ENCODE peak calls at places on chromosomes 2 and 18, in ten cellular contexts. B is sigmoid colon, I is endodermal cell, R is psoas muscle, Y is pancreas, L is transverse colon, S is ovary, H is ascending aorta, X is cardiac muscle cell, T is cardiac fibroblast. C is an unnamed sample.
A peak's percentile ranks its signal among the peaks of the same experiment; 100 is the strongest.

GRCh38 chr18:58212274-58212673 is 168.2 kb downstream of the NEDD4L start:
- DNase-seq in B (no peak), I (no peak), R (no peak), Y (no peak), L (peak; percentile 38), S (no peak), H (no peak), X (no peak), T (no peak), C (no peak)

GRCh38 chr18:23972416-23972815 is 42.1 kb upstream of the TTC39C start:
- DNase-seq in B (no peak), I (no peak), R (no peak), Y (no peak), L (no peak), S (no peak), H (no peak), X (no peak), T (no peak), C (no peak)

GRCh38 chr18:77407733-77408132 is 158.1 kb downstream of the GALR1 start:
- DNase-seq in B (no peak), I (no peak), R (no peak), Y (no peak), L (no peak), S (no peak), H (no peak), X (no peak), T (no peak), C (no peak)

GRCh38 chr18:47265197-47265596 is 13.7 kb upstream of the SKOR2 start:
- DNase-seq in B (no peak), I (no peak), R (no peak), Y (no peak), L (no peak), S (no peak), H (no peak), X (peak; percentile 31), T (peak; percentile 64), C (no peak)

GRCh38 chr18:48049757-48050156 is 119.3 kb upstream of the SMAD2 start:
- DNase-seq in B (no peak), I (no peak), R (no peak), Y (no peak), L (peak; percentile 24), S (no peak), H (no peak), X (no peak), T (no peak), C (peak; percentile 65)

GRCh38 chr2:127220102-127220806 is at the start of gene CYP27C1:
- DNase-seq in B (no peak), I (peak; percentile 81), R (no peak), Y (no peak), L (no peak), S (no peak), H (no peak), X (peak; percentile 32), T (no peak), C (no peak)

GRCh38 chr2:9099341-9099751 is 95.9 kb upstream of the MBOAT2 start:
- DNase-seq in B (no peak), I (peak; percentile 36), R (no peak), Y (no peak), L (no peak), S (no peak), H (no peak), X (no peak), T (peak; percentile 62), C (no peak)

GRCh38 chr2:38440655-38441054 is 63.6 kb upstream of the ATL2 start:
- DNase-seq in B (no peak), I (peak; percentile 80), R (no peak), Y (no peak), L (no peak), S (no peak), H (no peak), X (peak; percentile 88), T (no peak), C (no peak)

DNA sequence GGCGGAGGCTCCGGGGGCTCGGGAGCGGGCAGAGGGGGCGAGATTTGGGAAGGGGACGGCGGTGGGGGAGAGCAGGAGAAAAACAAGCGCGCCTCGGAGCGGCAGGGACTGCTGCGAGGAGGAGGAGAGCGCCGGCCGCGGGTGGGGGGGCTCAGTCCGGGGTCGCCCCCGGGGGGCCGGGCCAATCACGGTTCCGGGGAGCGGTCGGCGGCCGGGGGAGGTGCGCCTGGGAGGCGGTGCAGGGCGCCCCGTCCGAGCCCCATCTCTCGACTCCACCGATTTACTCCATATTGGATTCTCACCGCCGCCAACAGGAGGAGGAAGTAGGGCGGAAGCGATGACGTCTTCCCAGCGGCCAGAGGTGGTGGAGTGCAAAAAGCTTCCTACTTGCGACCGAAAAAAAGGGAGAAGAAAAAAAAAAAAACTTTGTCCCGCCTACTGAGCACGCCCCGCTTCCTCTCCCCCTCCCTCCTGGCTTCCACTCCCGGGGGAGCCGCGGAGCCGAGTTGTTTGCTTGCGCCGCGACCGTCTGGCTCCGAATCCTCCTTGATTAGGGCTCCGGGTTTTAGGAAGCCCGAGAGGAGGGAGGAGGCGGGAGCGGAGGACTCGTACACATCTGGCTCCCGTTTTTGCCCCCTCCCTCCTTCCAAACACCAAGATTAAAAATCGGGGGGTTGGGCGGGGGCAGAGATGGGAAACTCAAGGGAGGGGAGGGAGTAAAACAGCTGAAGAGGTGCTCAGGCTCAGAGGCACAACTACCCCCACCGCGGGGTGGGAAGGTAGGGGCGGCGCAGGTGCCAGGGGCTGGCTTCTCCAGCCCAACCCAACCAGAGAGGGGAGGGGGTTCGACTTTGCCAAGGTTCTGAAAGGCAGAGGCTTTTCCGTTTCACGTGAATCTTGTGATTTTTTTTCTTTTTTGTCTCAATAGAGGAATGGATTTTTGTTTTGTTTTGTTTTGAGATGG is at the start of gene SPRED2:
- DNase-seq in B (peak; percentile 98), I (peak; percentile 96), R (peak; percentile 96), Y (peak; percentile 96), L (peak; percentile 91), S (peak; percentile 94), H (peak; percentile 98), X (peak; percentile 98), T (peak; percentile 98), C (peak; percentile 43)
- TF ChIP-seq CTCF in B (no peak), I (peak; percentile 35), R (peak; percentile 9), Y (no peak), L (no peak), S (peak; percentile 17), H (no peak), X (peak; percentile 7), T (no peak), C (no peak)

GRCh38 chr2:85162746-85163301 is 29.6 kb downstream of the TCF7L1 start:
- DNase-seq in B (no peak), I (peak; percentile 40), R (no peak), Y (no peak), L (no peak), S (no peak), H (no peak), X (peak; percentile 33), T (peak; percentile 67), C (no peak)
- TF ChIP-seq CTCF in B (no peak), I (no peak), R (no peak), Y (no peak), L (no peak), S (no peak), H (no peak), X (no peak), T (no peak), C (no peak)

GRCh38 chr2:232541195-232541960 is 1.9 kb downstream of the CHRNG start:
- DNase-seq in B (peak; percentile 34), I (no peak), R (no peak), Y (peak; percentile 55), L (no peak), S (no peak), H (no peak), X (no peak), T (no peak), C (peak; percentile 15)
- TF ChIP-seq CTCF in B (no peak), I (no peak), R (no peak), Y (no peak), L (no peak), S (no peak), H (no peak), X (no peak), T (no peak), C (no peak)

GRCh38 chr18:69897397-69898108 is 50.1 kb downstream of the CD226 start:
- DNase-seq in B (no peak), I (no peak), R (no peak), Y (no peak), L (no peak), S (no peak), H (no peak), X (no peak), T (no peak), C (no peak)

GRCh38 chr18:69898241-69898861 is 49.3 kb downstream of the CD226 start:
- DNase-seq in B (no peak), I (no peak), R (no peak), Y (no peak), L (no peak), S (no peak), H (no peak), X (peak; percentile 8), T (no peak), C (no peak)

GRCh38 chr18:69894467-69894866 is 53.2 kb downstream of the CD226 start:
- DNase-seq in B (no peak), I (no peak), R (no peak), Y (no peak), L (no peak), S (no peak), H (no peak), X (no peak), T (no peak), C (no peak)

GRCh38 chr18:69890558-69890957 is 57.1 kb downstream of the CD226 start:
- DNase-seq in B (no peak), I (no peak), R (no peak), Y (no peak), L (no peak), S (no peak), H (no peak), X (no peak), T (no peak), C (no peak)

GRCh38 chr18:69895081-69896047 is 52.3 kb downstream of the CD226 start:
- DNase-seq in B (no peak), I (peak; percentile 70), R (no peak), Y (no peak), L (no peak), S (no peak), H (no peak), X (no peak), T (no peak), C (no peak)
- TF ChIP-seq CTCF in B (no peak), I (no peak), R (no peak), Y (no peak), L (no peak), S (no peak), H (no peak), X (no peak), T (no peak), C (no peak)